ENCODE peak calls at places on chromosomes 4 and X, in eight cellular contexts. H is progenitor cell of endocrine pancreas; L is uterus; W is CD8-positive, alpha-beta T cell; Q is left lung; X is AG09309; K is breast epithelium; B is choroid plexus epithelial cell. F is an unnamed sample.

GRCh38 chrX:71616672-71617529 is 1.4 kb downstream of the CXCR3 start:
- DNase-seq in H (no peak), L (no peak), W (peak; percentile 49), Q (no peak), X (no peak), K (no peak), B (no peak), F (no peak)

GRCh38 chr4:112817933-112818921 is 181.3 kb downstream of the LARP7 start:
- DNase-seq in H (no peak), L (peak; percentile 72), W (peak; percentile 3), Q (peak; percentile 49), X (peak; percentile 75), K (no peak), B (peak; percentile 94), F (peak; percentile 52)

GRCh38 chrX:120604359-120604782 is 470 bp downstream of the MCTS1 start:
- DNase-seq in H (no peak), L (no peak), W (peak; percentile 22), Q (no peak), X (peak; percentile 17), K (no peak), B (peak; percentile 57), F (no peak)

GRCh38 chr4:89044147-89044900 is 12.7 kb downstream of the FAM13A start:
- DNase-seq in H (no peak), L (no peak), W (no peak), Q (no peak), X (no peak), K (no peak), B (no peak), F (no peak)

GRCh38 chrX:72258174-72258573 is 18.9 kb downstream of the RPS4X start:
- DNase-seq in H (no peak), L (no peak), W (no peak), Q (no peak), X (peak; percentile 41), K (no peak), B (peak; percentile 83), F (no peak)

GRCh38 chr4:149291463-149291862 is 524.2 kb downstream of the IQCM start:
- DNase-seq in H (no peak), L (no peak), W (no peak), Q (no peak), X (no peak), K (peak; percentile 50), B (peak; percentile 58), F (no peak)

GRCh38 chr4:140116442-140117104 is 37.4 kb downstream of the MAML3 start:
- DNase-seq in H (no peak), L (no peak), W (peak; percentile 16), Q (no peak), X (no peak), K (no peak), B (no peak), F (no peak)

GRCh38 chr4:36285784-36286480 is 4.5 kb downstream of the DTHD1 start:
- DNase-seq in H (no peak), L (no peak), W (peak; percentile 48), Q (no peak), X (no peak), K (no peak), B (no peak), F (no peak)

GRCh38 chrX:34903316-34903715 is 39.3 kb upstream of the FAM47B start:
- DNase-seq in H (no peak), L (no peak), W (no peak), Q (no peak), X (no peak), K (no peak), B (no peak), F (no peak)

GRCh38 chr4:122542411-122543236 is 78.2 kb downstream of the IL21 start:
- DNase-seq in H (no peak), L (no peak), W (no peak), Q (no peak), X (peak; percentile 29), K (no peak), B (peak; percentile 83), F (no peak)

GRCh38 chrX:150146271-150146888 is 208.1 kb upstream of the EOLA2 start:
- DNase-seq in H (no peak), L (no peak), W (no peak), Q (no peak), X (no peak), K (no peak), B (no peak), F (no peak)

GRCh38 chrX:21375795-21376069 is 1.5 kb downstream of the CNKSR2 start:
- DNase-seq in H (no peak), L (no peak), W (no peak), Q (no peak), X (no peak), K (no peak), B (no peak), F (no peak)

GRCh38 chrX:40153335-40154221 is 55.8 kb upstream of the BCOR start:
- DNase-seq in H (no peak), L (no peak), W (peak; percentile 60), Q (no peak), X (no peak), K (no peak), B (peak; percentile 51), F (peak; percentile 46)

GRCh38 chrX:151393514-151393913 is 3.5 kb upstream of the VMA21 start:
- DNase-seq in H (no peak), L (no peak), W (peak; percentile 52), Q (no peak), X (no peak), K (no peak), B (peak; percentile 9), F (no peak)

GRCh38 chrX:149638860-149639259 is 7.3 kb upstream of the TMEM185A start:
- DNase-seq in H (no peak), L (no peak), W (no peak), Q (no peak), X (no peak), K (no peak), B (peak; percentile 8), F (no peak)

GRCh38 chrX:82677281-82677680 is 830.8 kb upstream of the POU3F4 start:
- DNase-seq in H (no peak), L (no peak), W (no peak), Q (no peak), X (no peak), K (no peak), B (peak; percentile 56), F (no peak)

DNA sequence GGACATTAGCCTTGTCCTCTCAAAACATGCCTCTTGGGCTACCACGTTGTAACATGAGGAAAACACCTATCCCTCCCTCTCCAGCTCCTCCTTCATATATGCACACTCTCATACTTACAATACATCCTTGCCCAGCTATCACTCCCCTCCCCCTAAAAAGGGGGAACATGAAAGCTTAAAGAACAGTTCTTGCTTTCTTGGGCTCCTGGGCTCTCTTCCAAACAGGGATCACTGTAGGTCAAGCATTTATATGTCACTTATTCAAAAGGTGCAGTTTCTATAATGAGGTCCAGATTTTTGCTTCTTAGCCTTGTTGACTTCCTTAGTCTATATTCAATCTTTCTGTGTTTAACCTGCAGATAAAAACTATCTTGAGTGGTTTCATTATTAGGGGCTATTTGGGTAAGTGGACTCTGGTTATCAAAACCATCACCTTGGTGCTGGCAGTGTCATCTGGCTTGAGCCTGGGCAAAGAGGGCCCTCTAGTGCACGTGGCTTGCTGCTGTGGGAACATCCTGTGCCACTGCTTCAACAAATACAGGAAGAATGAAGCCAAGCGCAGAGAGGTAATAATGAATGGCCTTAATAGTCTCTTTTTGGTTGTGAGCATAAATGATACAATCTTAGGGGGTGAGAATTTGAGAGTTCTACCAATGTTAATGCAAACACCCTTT is 119.4 kb downstream of the AKAP4 start:
- DNase-seq in H (no peak), L (no peak), W (no peak), Q (peak; percentile 62), X (no peak), K (no peak), B (peak; percentile 49), F (no peak)
- TF ChIP-seq CTCF in H (peak; percentile 37), L (no peak), W (no peak), Q (no peak), X (peak; percentile 42), K (no peak), B (peak; percentile 59), F (peak; percentile 44)

GRCh38 chrX:78119521-78120227 is 15.6 kb downstream of the PGK1 start:
- DNase-seq in H (no peak), L (no peak), W (no peak), Q (no peak), X (no peak), K (no peak), B (peak; percentile 20), F (no peak)
- TF ChIP-seq CTCF in H (peak; percentile 48), L (no peak), W (no peak), Q (no peak), X (peak; percentile 13), K (no peak), B (peak; percentile 38), F (peak; percentile 52)

GRCh38 chrX:97685753-97686152 is 802.0 kb downstream of the RPA4 start:
- DNase-seq in H (no peak), L (no peak), W (no peak), Q (no peak), X (peak; percentile 1), K (no peak), B (peak; percentile 69), F (no peak)
- TF ChIP-seq CTCF in H (peak; percentile 74), L (peak; percentile 28), W (no peak), Q (no peak), X (peak; percentile 71), K (no peak), B (peak; percentile 74), F (peak; percentile 76)

GRCh38 chr4:123819362-123820035 is 422.9 kb downstream of the SPRY1 start:
- DNase-seq in H (no peak), L (no peak), W (no peak), Q (no peak), X (no peak), K (no peak), B (peak; percentile 42), F (no peak)

GRCh38 chr4:123823244-123823643 is 426.6 kb downstream of the SPRY1 start:
- DNase-seq in H (no peak), L (no peak), W (no peak), Q (no peak), X (no peak), K (no peak), B (no peak), F (no peak)

GRCh38 chr4:123822353-123822752 is 425.8 kb downstream of the SPRY1 start:
- DNase-seq in H (no peak), L (no peak), W (no peak), Q (no peak), X (no peak), K (no peak), B (no peak), F (no peak)

GRCh38 chr4:123824524-123824923 is 427.9 kb downstream of the SPRY1 start:
- DNase-seq in H (no peak), L (no peak), W (no peak), Q (no peak), X (no peak), K (no peak), B (peak; percentile 57), F (no peak)

DNA sequence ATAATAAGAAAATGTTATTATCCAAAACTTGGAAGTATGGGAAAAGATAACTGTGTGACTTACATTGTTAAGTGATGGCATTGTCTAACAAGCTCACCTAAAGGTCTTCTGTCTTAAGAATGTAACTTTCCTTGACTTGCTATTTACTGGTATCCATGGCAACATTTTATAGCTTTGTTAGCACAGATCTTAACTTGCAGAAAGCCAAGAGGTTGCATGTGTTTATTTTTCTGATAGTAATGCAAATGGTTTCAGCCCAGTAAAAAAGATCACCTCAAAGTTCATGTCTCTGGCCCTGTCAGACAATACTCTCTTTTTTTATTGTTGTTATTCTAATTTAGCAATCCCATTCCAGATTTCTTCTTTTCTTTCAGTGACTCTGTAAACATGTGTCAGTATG is 425.3 kb downstream of the SPRY1 start:
- DNase-seq in H (no peak), L (no peak), W (no peak), Q (no peak), X (peak; percentile 56), K (no peak), B (peak; percentile 85), F (no peak)
- TF ChIP-seq CTCF in H (no peak), L (no peak), W (no peak), Q (no peak), X (no peak), K (no peak), B (no peak), F (no peak)

GRCh38 chr4:6388713-6389112 is 83.7 kb downstream of the PPP2R2C start:
- DNase-seq in H (no peak), L (no peak), W (no peak), Q (no peak), X (no peak), K (no peak), B (no peak), F (no peak)
- TF ChIP-seq CTCF in H (no peak), L (no peak), W (no peak), Q (no peak), X (no peak), K (no peak), B (no peak), F (no peak)

F was measured in neural crest cell.